ENCODE peak calls at places on chromosomes 2 and 18, in six cellular contexts. One of them, this sample, is unnamed.

GRCh38 chr2:172313715-172314341 is 113.6 kb upstream of the ITGA6 start:
- DNase-seq in lower lobe of right lung: no peak
- DNase-seq in breast epithelium: no peak
- DNase-seq in left ventricle myocardium inferior: no peak
- DNase-seq in brain microvascular endothelial cell: no peak
- DNase-seq in tibial nerve: no peak
- DNase-seq in this sample: no peak

GRCh38 chr2:233142355-233142897 is 82.3 kb downstream of the INPP5D start:
- DNase-seq in lower lobe of right lung: no peak
- DNase-seq in breast epithelium: no peak
- DNase-seq in left ventricle myocardium inferior: no peak
- DNase-seq in brain microvascular endothelial cell: no peak
- DNase-seq in tibial nerve: no peak
- DNase-seq in this sample: no peak

GRCh38 chr2:3260959-3261358 is 116.7 kb downstream of the EIPR1 start:
- DNase-seq in lower lobe of right lung: no peak
- DNase-seq in breast epithelium: no peak
- DNase-seq in left ventricle myocardium inferior: no peak
- DNase-seq in brain microvascular endothelial cell: no peak
- DNase-seq in tibial nerve: no peak
- DNase-seq in this sample: no peak

GRCh38 chr2:109102588-109103233 is 26.3 kb upstream of the SH3RF3 start:
- DNase-seq in lower lobe of right lung: no peak
- DNase-seq in breast epithelium: no peak
- DNase-seq in left ventricle myocardium inferior: no peak
- DNase-seq in brain microvascular endothelial cell: no peak
- DNase-seq in tibial nerve: no peak
- DNase-seq in this sample: no peak

GRCh38 chr2:71615769-71616730 is 162.7 kb downstream of the DYSF start:
- DNase-seq in lower lobe of right lung: no peak
- DNase-seq in breast epithelium: peak
- DNase-seq in left ventricle myocardium inferior: no peak
- DNase-seq in brain microvascular endothelial cell: no peak
- DNase-seq in tibial nerve: no peak
- DNase-seq in this sample: no peak

GRCh38 chr18:79613186-79613931 is 66.2 kb upstream of the CTDP1 start:
- DNase-seq in lower lobe of right lung: peak
- DNase-seq in breast epithelium: no peak
- DNase-seq in left ventricle myocardium inferior: no peak
- DNase-seq in brain microvascular endothelial cell: no peak
- DNase-seq in tibial nerve: no peak
- DNase-seq in this sample: no peak

GRCh38 chr2:18339326-18339725 is 221.1 kb downstream of the RDH14 start:
- DNase-seq in lower lobe of right lung: no peak
- DNase-seq in breast epithelium: no peak
- DNase-seq in left ventricle myocardium inferior: no peak
- DNase-seq in brain microvascular endothelial cell: no peak
- DNase-seq in tibial nerve: no peak
- DNase-seq in this sample: no peak

GRCh38 chr2:31192396-31193065 is 24.8 kb downstream of the CAPN14 start:
- DNase-seq in lower lobe of right lung: no peak
- DNase-seq in breast epithelium: no peak
- DNase-seq in left ventricle myocardium inferior: no peak
- DNase-seq in brain microvascular endothelial cell: no peak
- DNase-seq in tibial nerve: no peak
- DNase-seq in this sample: no peak

GRCh38 chr2:9071032-9071431 is 67.5 kb upstream of the MBOAT2 start:
- DNase-seq in lower lobe of right lung: no peak
- DNase-seq in breast epithelium: no peak
- DNase-seq in left ventricle myocardium inferior: no peak
- DNase-seq in brain microvascular endothelial cell: peak
- DNase-seq in tibial nerve: no peak
- DNase-seq in this sample: peak

GRCh38 chr2:121472465-121472993 is 58.2 kb upstream of the RNU4ATAC start:
- DNase-seq in lower lobe of right lung: no peak
- DNase-seq in breast epithelium: no peak
- DNase-seq in left ventricle myocardium inferior: no peak
- DNase-seq in brain microvascular endothelial cell: no peak
- DNase-seq in tibial nerve: no peak
- DNase-seq in this sample: no peak
- H3K4me3 ChIP-seq in lower lobe of right lung: no peak
- H3K4me3 ChIP-seq in breast epithelium: no peak
- H3K4me3 ChIP-seq in left ventricle myocardium inferior: no peak
- H3K4me3 ChIP-seq in brain microvascular endothelial cell: no peak
- H3K4me3 ChIP-seq in tibial nerve: no peak
- H3K4me3 ChIP-seq in this sample: no peak

GRCh38 chr2:181573140-181573736 is 83.7 kb downstream of the CERKL start:
- DNase-seq in lower lobe of right lung: no peak
- DNase-seq in breast epithelium: no peak
- DNase-seq in left ventricle myocardium inferior: no peak
- DNase-seq in brain microvascular endothelial cell: peak
- DNase-seq in tibial nerve: no peak
- DNase-seq in this sample: no peak
- TF ChIP-seq CTCF in lower lobe of right lung: peak
- TF ChIP-seq CTCF in breast epithelium: no peak
- TF ChIP-seq CTCF in left ventricle myocardium inferior: peak
- TF ChIP-seq CTCF in brain microvascular endothelial cell: peak
- TF ChIP-seq CTCF in tibial nerve: no peak
- TF ChIP-seq CTCF in this sample: peak

GRCh38 chr18:32771169-32771751 is 1.6 kb downstream of the KLHL14 start:
- DNase-seq in lower lobe of right lung: no peak
- DNase-seq in breast epithelium: no peak
- DNase-seq in left ventricle myocardium inferior: no peak
- DNase-seq in brain microvascular endothelial cell: no peak
- DNase-seq in tibial nerve: no peak
- DNase-seq in this sample: no peak
- H3K4me3 ChIP-seq in lower lobe of right lung: peak
- H3K4me3 ChIP-seq in breast epithelium: peak
- H3K4me3 ChIP-seq in left ventricle myocardium inferior: peak
- H3K4me3 ChIP-seq in brain microvascular endothelial cell: peak
- H3K4me3 ChIP-seq in tibial nerve: peak
- H3K4me3 ChIP-seq in this sample: no peak

GRCh38 chr2:15868186-15868585 is 72.2 kb upstream of the MYCN start:
- DNase-seq in lower lobe of right lung: no peak
- DNase-seq in breast epithelium: no peak
- DNase-seq in left ventricle myocardium inferior: no peak
- DNase-seq in brain microvascular endothelial cell: no peak
- DNase-seq in tibial nerve: no peak
- DNase-seq in this sample: no peak

GRCh38 chr2:15869871-15870270 is 70.5 kb upstream of the MYCN start:
- DNase-seq in lower lobe of right lung: no peak
- DNase-seq in breast epithelium: no peak
- DNase-seq in left ventricle myocardium inferior: no peak
- DNase-seq in brain microvascular endothelial cell: no peak
- DNase-seq in tibial nerve: no peak
- DNase-seq in this sample: no peak

GRCh38 chr2:15869396-15869795 is 71.0 kb upstream of the MYCN start:
- DNase-seq in lower lobe of right lung: no peak
- DNase-seq in breast epithelium: no peak
- DNase-seq in left ventricle myocardium inferior: no peak
- DNase-seq in brain microvascular endothelial cell: no peak
- DNase-seq in tibial nerve: no peak
- DNase-seq in this sample: no peak

GRCh38 chr2:15867194-15868171 is 72.9 kb upstream of the MYCN start:
- DNase-seq in lower lobe of right lung: no peak
- DNase-seq in breast epithelium: no peak
- DNase-seq in left ventricle myocardium inferior: no peak
- DNase-seq in brain microvascular endothelial cell: no peak
- DNase-seq in tibial nerve: no peak
- DNase-seq in this sample: no peak

DNA sequence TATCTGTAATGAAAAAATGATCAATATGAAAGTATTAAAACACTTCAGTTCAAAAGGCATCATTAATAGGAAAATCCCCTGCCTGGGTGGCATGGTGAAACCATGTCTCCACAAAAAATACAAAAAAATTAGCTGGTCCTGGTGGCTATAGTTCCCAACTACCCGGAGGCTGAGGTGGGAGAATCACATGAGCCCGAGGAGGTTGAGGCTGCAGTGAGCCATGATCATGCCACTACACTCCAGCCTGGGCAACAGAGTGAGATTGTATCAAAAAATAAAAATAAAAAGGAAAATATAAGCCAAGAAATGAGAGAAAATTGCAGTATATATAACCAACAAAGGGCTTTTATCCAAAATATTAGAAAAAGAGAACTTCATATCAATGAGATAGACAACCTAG is 71.6 kb upstream of the MYCN start:
- DNase-seq in lower lobe of right lung: no peak
- DNase-seq in breast epithelium: no peak
- DNase-seq in left ventricle myocardium inferior: no peak
- DNase-seq in brain microvascular endothelial cell: no peak
- DNase-seq in tibial nerve: no peak
- DNase-seq in this sample: no peak
- TF ChIP-seq CTCF in lower lobe of right lung: no peak
- TF ChIP-seq CTCF in breast epithelium: no peak
- TF ChIP-seq CTCF in left ventricle myocardium inferior: no peak
- TF ChIP-seq CTCF in brain microvascular endothelial cell: no peak
- TF ChIP-seq CTCF in tibial nerve: no peak
- TF ChIP-seq CTCF in this sample: no peak

DNA sequence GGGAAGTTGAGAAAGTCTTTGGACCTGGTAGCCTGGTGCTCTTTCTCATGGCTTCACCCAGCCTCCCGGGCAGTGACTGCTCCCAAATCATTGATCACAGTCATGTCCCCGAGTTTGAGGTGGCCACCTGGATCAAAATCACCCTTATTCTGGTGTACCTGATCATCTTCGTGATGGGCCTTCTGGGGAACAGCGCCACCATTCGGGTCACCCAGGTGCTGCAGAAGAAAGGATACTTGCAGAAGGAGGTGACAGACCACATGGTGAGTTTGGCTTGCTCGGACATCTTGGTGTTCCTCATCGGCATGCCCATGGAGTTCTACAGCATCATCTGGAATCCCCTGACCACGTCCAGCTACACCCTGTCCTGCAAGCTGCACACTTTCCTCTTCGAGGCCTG is 391 bp downstream of the GPR39 start:
- DNase-seq in lower lobe of right lung: no peak
- DNase-seq in breast epithelium: no peak
- DNase-seq in left ventricle myocardium inferior: no peak
- DNase-seq in brain microvascular endothelial cell: no peak
- DNase-seq in tibial nerve: no peak
- DNase-seq in this sample: no peak
- H3K4me3 ChIP-seq in lower lobe of right lung: peak
- H3K4me3 ChIP-seq in breast epithelium: no peak
- H3K4me3 ChIP-seq in left ventricle myocardium inferior: peak
- H3K4me3 ChIP-seq in brain microvascular endothelial cell: no peak
- H3K4me3 ChIP-seq in tibial nerve: no peak
- H3K4me3 ChIP-seq in this sample: peak

DNA sequence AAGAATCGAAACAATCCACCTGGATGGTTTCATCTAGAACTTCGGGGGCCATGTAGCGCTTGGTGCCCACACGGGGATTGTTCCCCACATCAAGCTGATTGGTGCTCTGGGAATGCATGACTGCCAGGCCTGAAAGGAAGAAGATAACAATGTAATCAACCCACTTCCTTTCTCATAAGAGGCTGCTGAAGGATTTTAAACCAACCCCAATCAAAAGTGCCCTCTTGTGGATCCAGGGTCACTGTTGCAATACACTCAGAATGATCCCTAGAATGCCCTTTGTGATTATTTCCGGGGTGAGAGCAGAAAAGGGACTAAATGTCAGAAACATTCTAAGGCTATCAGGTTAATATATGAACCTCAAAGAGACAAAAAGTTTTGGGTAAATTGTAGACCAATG is 115.2 kb downstream of the ACVR1 start:
- DNase-seq in lower lobe of right lung: no peak
- DNase-seq in breast epithelium: no peak
- DNase-seq in left ventricle myocardium inferior: no peak
- DNase-seq in brain microvascular endothelial cell: no peak
- DNase-seq in tibial nerve: no peak
- DNase-seq in this sample: no peak
- TF ChIP-seq CTCF in lower lobe of right lung: no peak
- TF ChIP-seq CTCF in breast epithelium: no peak
- TF ChIP-seq CTCF in left ventricle myocardium inferior: no peak
- TF ChIP-seq CTCF in brain microvascular endothelial cell: no peak
- TF ChIP-seq CTCF in tibial nerve: no peak
- TF ChIP-seq CTCF in this sample: no peak

GRCh38 chr2:231780123-231780908 is 766 bp downstream of the PDE6D start:
- DNase-seq in lower lobe of right lung: no peak
- DNase-seq in breast epithelium: no peak
- DNase-seq in left ventricle myocardium inferior: no peak
- DNase-seq in brain microvascular endothelial cell: peak
- DNase-seq in tibial nerve: no peak
- DNase-seq in this sample: no peak
- H3K4me3 ChIP-seq in lower lobe of right lung: peak
- H3K4me3 ChIP-seq in breast epithelium: peak
- H3K4me3 ChIP-seq in left ventricle myocardium inferior: peak
- H3K4me3 ChIP-seq in brain microvascular endothelial cell: peak
- H3K4me3 ChIP-seq in tibial nerve: peak
- H3K4me3 ChIP-seq in this sample: peak

GRCh38 chr2:143936758-143937562 is 583.0 kb downstream of the ZEB2 start:
- DNase-seq in lower lobe of right lung: peak
- DNase-seq in breast epithelium: no peak
- DNase-seq in left ventricle myocardium inferior: peak
- DNase-seq in brain microvascular endothelial cell: no peak
- DNase-seq in tibial nerve: no peak
- DNase-seq in this sample: no peak

GRCh38 chr2:143942486-143942885 is 577.4 kb downstream of the ZEB2 start:
- DNase-seq in lower lobe of right lung: no peak
- DNase-seq in breast epithelium: no peak
- DNase-seq in left ventricle myocardium inferior: no peak
- DNase-seq in brain microvascular endothelial cell: no peak
- DNase-seq in tibial nerve: no peak
- DNase-seq in this sample: no peak

GRCh38 chr2:143937563-143938346 is 582.2 kb downstream of the ZEB2 start:
- DNase-seq in lower lobe of right lung: no peak
- DNase-seq in breast epithelium: no peak
- DNase-seq in left ventricle myocardium inferior: no peak
- DNase-seq in brain microvascular endothelial cell: no peak
- DNase-seq in tibial nerve: no peak
- DNase-seq in this sample: no peak

GRCh38 chr2:143940720-143941119 is 579.2 kb downstream of the ZEB2 start:
- DNase-seq in lower lobe of right lung: no peak
- DNase-seq in breast epithelium: no peak
- DNase-seq in left ventricle myocardium inferior: no peak
- DNase-seq in brain microvascular endothelial cell: no peak
- DNase-seq in tibial nerve: no peak
- DNase-seq in this sample: no peak

DNA sequence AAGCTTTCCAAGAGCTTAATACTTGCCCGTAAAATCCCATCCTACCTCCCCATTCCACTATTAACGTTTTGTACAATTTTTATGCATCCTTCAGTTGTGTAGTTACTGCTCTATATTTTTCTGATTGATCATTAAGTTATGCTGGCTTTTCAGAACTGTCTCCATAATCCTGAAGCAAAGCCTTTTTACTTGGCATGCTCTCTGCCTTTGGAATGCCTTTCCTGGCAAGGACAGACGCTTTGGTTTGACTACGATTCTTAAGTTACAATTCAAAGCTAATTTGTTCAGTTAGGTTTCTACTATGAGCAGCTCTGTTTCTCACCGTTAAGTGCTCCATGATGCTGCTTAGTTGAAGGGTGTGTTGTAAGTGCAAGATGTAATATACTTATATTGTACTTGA is 579.9 kb downstream of the ZEB2 start:
- DNase-seq in lower lobe of right lung: no peak
- DNase-seq in breast epithelium: no peak
- DNase-seq in left ventricle myocardium inferior: no peak
- DNase-seq in brain microvascular endothelial cell: no peak
- DNase-seq in tibial nerve: no peak
- DNase-seq in this sample: no peak
- TF ChIP-seq CTCF in lower lobe of right lung: no peak
- TF ChIP-seq CTCF in breast epithelium: no peak
- TF ChIP-seq CTCF in left ventricle myocardium inferior: no peak
- TF ChIP-seq CTCF in brain microvascular endothelial cell: no peak
- TF ChIP-seq CTCF in tibial nerve: no peak
- TF ChIP-seq CTCF in this sample: no peak

This sample was measured in HFF-Myc.